ENCODE peak calls at places on chromosome 4, in nine cellular contexts. One of them, this sample, is unnamed.

GRCh38 chr4:119646347-119647071 is 17.9 kb upstream of the PDE5A start:
- DNase-seq in effector memory CD4-positive, alpha-beta T cell: no peak
- DNase-seq in amygdala: peak
- DNase-seq in activated T-cell treated with anti-CD3 and anti-CD28 coated beads for 24 hours: no peak
- DNase-seq in BE2C: no peak
- DNase-seq in HT-29: no peak
- DNase-seq in occipital lobe: peak
- DNase-seq in fibroblast of lung: peak
- DNase-seq in omental fat pad: no peak
- DNase-seq in this sample: peak

GRCh38 chr4:143641406-143641805 is 59.1 kb downstream of the FREM3 start:
- DNase-seq in amygdala: no peak
- DNase-seq in HT-29: no peak
- DNase-seq in occipital lobe: no peak
- DNase-seq in BE2C: no peak
- DNase-seq in omental fat pad: no peak
- DNase-seq in fibroblast of lung: peak
- DNase-seq in activated T-cell treated with anti-CD3 and anti-CD28 coated beads for 24 hours: no peak
- DNase-seq in effector memory CD4-positive, alpha-beta T cell: no peak
- DNase-seq in this sample: no peak

GRCh38 chr4:2084316-2084715 is 25.2 kb downstream of the NAT8L start:
- DNase-seq in effector memory CD4-positive, alpha-beta T cell: no peak
- DNase-seq in occipital lobe: no peak
- DNase-seq in fibroblast of lung: no peak
- DNase-seq in amygdala: no peak
- DNase-seq in activated T-cell treated with anti-CD3 and anti-CD28 coated beads for 24 hours: no peak
- DNase-seq in HT-29: no peak
- DNase-seq in BE2C: no peak
- DNase-seq in omental fat pad: no peak
- DNase-seq in this sample: no peak

GRCh38 chr4:172995704-172996103 is 172.9 kb upstream of the GALNT7 start:
- DNase-seq in HT-29: no peak
- DNase-seq in fibroblast of lung: no peak
- DNase-seq in omental fat pad: no peak
- DNase-seq in effector memory CD4-positive, alpha-beta T cell: no peak
- DNase-seq in BE2C: no peak
- DNase-seq in occipital lobe: no peak
- DNase-seq in activated T-cell treated with anti-CD3 and anti-CD28 coated beads for 24 hours: no peak
- DNase-seq in amygdala: no peak
- DNase-seq in this sample: no peak

GRCh38 chr4:120331486-120332281 is 265.0 kb upstream of the MAD2L1 start:
- DNase-seq in occipital lobe: no peak
- DNase-seq in fibroblast of lung: peak
- DNase-seq in effector memory CD4-positive, alpha-beta T cell: no peak
- DNase-seq in amygdala: no peak
- DNase-seq in omental fat pad: no peak
- DNase-seq in HT-29: no peak
- DNase-seq in activated T-cell treated with anti-CD3 and anti-CD28 coated beads for 24 hours: no peak
- DNase-seq in BE2C: no peak
- DNase-seq in this sample: no peak

GRCh38 chr4:151415978-151416377 is 7.0 kb downstream of the FHIP1A start:
- DNase-seq in occipital lobe: no peak
- DNase-seq in activated T-cell treated with anti-CD3 and anti-CD28 coated beads for 24 hours: no peak
- DNase-seq in effector memory CD4-positive, alpha-beta T cell: no peak
- DNase-seq in fibroblast of lung: peak
- DNase-seq in amygdala: no peak
- DNase-seq in omental fat pad: no peak
- DNase-seq in HT-29: no peak
- DNase-seq in BE2C: no peak
- DNase-seq in this sample: no peak

GRCh38 chr4:2427383-2428334 is 8.9 kb downstream of the CFAP99 start:
- DNase-seq in BE2C: no peak
- DNase-seq in amygdala: no peak
- DNase-seq in occipital lobe: no peak
- DNase-seq in effector memory CD4-positive, alpha-beta T cell: no peak
- DNase-seq in activated T-cell treated with anti-CD3 and anti-CD28 coated beads for 24 hours: no peak
- DNase-seq in fibroblast of lung: no peak
- DNase-seq in omental fat pad: no peak
- DNase-seq in HT-29: no peak
- DNase-seq in this sample: no peak

GRCh38 chr4:124631760-124632159 is 80.8 kb downstream of the ANKRD50 start:
- DNase-seq in fibroblast of lung: peak
- DNase-seq in HT-29: peak
- DNase-seq in omental fat pad: no peak
- DNase-seq in amygdala: no peak
- DNase-seq in occipital lobe: no peak
- DNase-seq in activated T-cell treated with anti-CD3 and anti-CD28 coated beads for 24 hours: no peak
- DNase-seq in effector memory CD4-positive, alpha-beta T cell: no peak
- DNase-seq in BE2C: peak
- DNase-seq in this sample: peak

GRCh38 chr4:130099159-130099558 is 1003.2 kb downstream of the C4orf33 start:
- DNase-seq in amygdala: no peak
- DNase-seq in fibroblast of lung: no peak
- DNase-seq in HT-29: no peak
- DNase-seq in occipital lobe: no peak
- DNase-seq in BE2C: no peak
- DNase-seq in omental fat pad: no peak
- DNase-seq in effector memory CD4-positive, alpha-beta T cell: no peak
- DNase-seq in activated T-cell treated with anti-CD3 and anti-CD28 coated beads for 24 hours: no peak
- DNase-seq in this sample: no peak

GRCh38 chr4:107863416-107863815 is 38.7 kb downstream of the SGMS2 start:
- DNase-seq in effector memory CD4-positive, alpha-beta T cell: no peak
- DNase-seq in omental fat pad: no peak
- DNase-seq in BE2C: no peak
- DNase-seq in amygdala: no peak
- DNase-seq in occipital lobe: no peak
- DNase-seq in fibroblast of lung: peak
- DNase-seq in HT-29: no peak
- DNase-seq in activated T-cell treated with anti-CD3 and anti-CD28 coated beads for 24 hours: no peak
- DNase-seq in this sample: no peak

GRCh38 chr4:58983887-58984286 is 1873.7 kb upstream of the IGFBP7 start:
- DNase-seq in activated T-cell treated with anti-CD3 and anti-CD28 coated beads for 24 hours: no peak
- DNase-seq in HT-29: no peak
- DNase-seq in fibroblast of lung: no peak
- DNase-seq in occipital lobe: no peak
- DNase-seq in BE2C: no peak
- DNase-seq in omental fat pad: no peak
- DNase-seq in effector memory CD4-positive, alpha-beta T cell: no peak
- DNase-seq in amygdala: no peak
- DNase-seq in this sample: no peak

GRCh38 chr4:28886934-28887333 is 1833.2 kb upstream of the PCDH7 start:
- DNase-seq in activated T-cell treated with anti-CD3 and anti-CD28 coated beads for 24 hours: no peak
- DNase-seq in HT-29: no peak
- DNase-seq in occipital lobe: no peak
- DNase-seq in omental fat pad: no peak
- DNase-seq in fibroblast of lung: no peak
- DNase-seq in effector memory CD4-positive, alpha-beta T cell: no peak
- DNase-seq in amygdala: no peak
- DNase-seq in BE2C: no peak
- DNase-seq in this sample: no peak

GRCh38 chr4:120066182-120066524 is 495 bp downstream of the MAD2L1 start:
- DNase-seq in omental fat pad: no peak
- DNase-seq in BE2C: no peak
- DNase-seq in amygdala: no peak
- DNase-seq in occipital lobe: peak
- DNase-seq in activated T-cell treated with anti-CD3 and anti-CD28 coated beads for 24 hours: peak
- DNase-seq in fibroblast of lung: no peak
- DNase-seq in effector memory CD4-positive, alpha-beta T cell: no peak
- DNase-seq in HT-29: no peak
- DNase-seq in this sample: no peak

GRCh38 chr4:38189445-38189844 is 229.2 kb downstream of the PTTG2 start:
- DNase-seq in BE2C: no peak
- DNase-seq in HT-29: no peak
- DNase-seq in fibroblast of lung: peak
- DNase-seq in omental fat pad: no peak
- DNase-seq in effector memory CD4-positive, alpha-beta T cell: no peak
- DNase-seq in occipital lobe: no peak
- DNase-seq in activated T-cell treated with anti-CD3 and anti-CD28 coated beads for 24 hours: no peak
- DNase-seq in amygdala: no peak
- DNase-seq in this sample: no peak

This sample was measured in hepatocyte.